ENCODE peak calls at places on chromosomes 3 and 15, in eight cellular contexts. V is mucosa of descending colon, H is HepG2, U is uterus, I is upper lobe of right lung, R is GM06990, X is body of pancreas, Q is colonic mucosa. M is an unnamed sample.

GRCh38 chr3:5016218-5017161 is 37.3 kb downstream of the BHLHE40 start:
- DNase-seq in V (peak; percentile 81), H (peak; percentile 86), U (no peak), I (no peak), R (no peak), X (peak; percentile 59), Q (peak; percentile 86), M (no peak)

GRCh38 chr3:183437060-183437459 is 8.6 kb upstream of the MCF2L2 start:
- DNase-seq in V (no peak), H (no peak), U (no peak), I (no peak), R (no peak), X (no peak), Q (no peak), M (no peak)

GRCh38 chr3:181564222-181564621 is 147.5 kb upstream of the SOX2 start:
- DNase-seq in V (no peak), H (no peak), U (no peak), I (no peak), R (no peak), X (no peak), Q (no peak), M (no peak)

GRCh38 chr15:60871731-60872130 is 357.4 kb downstream of the RORA start:
- DNase-seq in V (no peak), H (no peak), U (no peak), I (no peak), R (no peak), X (no peak), Q (no peak), M (no peak)

GRCh38 chr15:89066280-89066679 is 22.0 kb upstream of the ABHD2 start:
- DNase-seq in V (no peak), H (no peak), U (no peak), I (no peak), R (no peak), X (no peak), Q (no peak), M (no peak)

GRCh38 chr3:56135941-56136340 is 332.3 kb downstream of the ERC2 start:
- DNase-seq in V (no peak), H (no peak), U (no peak), I (no peak), R (no peak), X (no peak), Q (no peak), M (no peak)

GRCh38 chr3:18194431-18194830 is 230.7 kb downstream of the SATB1 start:
- DNase-seq in V (no peak), H (no peak), U (no peak), I (no peak), R (no peak), X (no peak), Q (no peak), M (no peak)

GRCh38 chr3:40516201-40516600 is 8.6 kb upstream of the ZNF621 start:
- DNase-seq in V (no peak), H (no peak), U (no peak), I (no peak), R (no peak), X (no peak), Q (no peak), M (no peak)

GRCh38 chr15:42694398-42694797 is 42.5 kb downstream of the CDAN1 start:
- DNase-seq in V (no peak), H (no peak), U (no peak), I (peak; percentile 32), R (no peak), X (no peak), Q (no peak), M (no peak)

GRCh38 chr3:64150527-64151238 is 74.6 kb downstream of the PRICKLE2 start:
- DNase-seq in V (peak; percentile 83), H (peak; percentile 68), U (peak; percentile 35), I (peak; percentile 81), R (no peak), X (peak; percentile 83), Q (peak; percentile 86), M (peak; percentile 87)

GRCh38 chr3:17686613-17687012 is 55.8 kb downstream of the TBC1D5 start:
- DNase-seq in V (no peak), H (peak; percentile 25), U (no peak), I (no peak), R (no peak), X (no peak), Q (no peak), M (no peak)

GRCh38 chr3:173659972-173660371 is 262.4 kb downstream of the NLGN1 start:
- DNase-seq in V (no peak), H (no peak), U (no peak), I (no peak), R (no peak), X (no peak), Q (no peak), M (no peak)

GRCh38 chr3:182115328-182116045 is 403.8 kb downstream of the SOX2 start:
- DNase-seq in V (no peak), H (no peak), U (no peak), I (no peak), R (no peak), X (no peak), Q (no peak), M (no peak)

GRCh38 chr3:53764376-53764775 is 81.8 kb downstream of the CHDH start:
- DNase-seq in V (no peak), H (no peak), U (no peak), I (peak; percentile 83), R (no peak), X (peak; percentile 83), Q (no peak), M (no peak)

GRCh38 chr3:72990701-72991395 is 5.8 kb upstream of the PPP4R2 start:
- DNase-seq in V (no peak), H (no peak), U (no peak), I (no peak), R (no peak), X (no peak), Q (no peak), M (no peak)

GRCh38 chr3:17638351-17638750 is 104.1 kb downstream of the TBC1D5 start:
- DNase-seq in V (no peak), H (no peak), U (no peak), I (no peak), R (no peak), X (no peak), Q (no peak), M (no peak)

GRCh38 chr15:96619171-96619570 is 288.7 kb downstream of the NR2F2 start:
- DNase-seq in V (no peak), H (no peak), U (no peak), I (no peak), R (no peak), X (no peak), Q (no peak), M (no peak)

GRCh38 chr15:42081463-42081830 is 12.9 kb downstream of the PLA2G4D start:
- DNase-seq in V (no peak), H (no peak), U (no peak), I (peak; percentile 55), R (no peak), X (no peak), Q (no peak), M (no peak)

GRCh38 chr15:65521355-65521754 is 3.9 kb upstream of the DPP8 start:
- DNase-seq in V (no peak), H (no peak), U (no peak), I (no peak), R (no peak), X (no peak), Q (no peak), M (no peak)

GRCh38 chr15:22786868-22787698 is 639 bp downstream of the NIPA1 start:
- DNase-seq in V (peak; percentile 66), H (peak; percentile 10), U (no peak), I (peak; percentile 74), R (peak; percentile 63), X (peak; percentile 44), Q (peak; percentile 33), M (no peak)

GRCh38 chr15:74399100-74399499 is 31.7 kb upstream of the CYP11A1 start:
- DNase-seq in V (no peak), H (no peak), U (no peak), I (no peak), R (no peak), X (no peak), Q (no peak), M (no peak)

GRCh38 chr15:31839388-31839787 is 190.9 kb upstream of the CHRNA7 start:
- DNase-seq in V (no peak), H (no peak), U (no peak), I (no peak), R (no peak), X (no peak), Q (no peak), M (no peak)
- TF ChIP-seq CTCF in V (no peak), H (no peak), U (no peak), I (no peak), R (no peak), X (no peak), Q (no peak), M (no peak)

GRCh38 chr15:29724026-29724425 is 98.2 kb downstream of the TJP1 start:
- DNase-seq in V (no peak), H (no peak), U (no peak), I (no peak), R (no peak), X (no peak), Q (peak; percentile 19), M (no peak)
- H3K36me3 ChIP-seq in V (no peaks in the 10 kb centered on the region), H (peaks cover 66% of the 10 kb centered on the region), U (no peaks in the 10 kb centered on the region), I (peaks cover 96% of the 10 kb centered on the region), R (no peaks in the 10 kb centered on the region), X (peaks cover 17% of the 10 kb centered on the region), Q (peaks cover 11% of the 10 kb centered on the region), M (peaks cover 10% of the 10 kb centered on the region)

GRCh38 chr3:146972726-146973125 is 367.6 kb upstream of the PLSCR5 start:
- DNase-seq in V (no peak), H (no peak), U (no peak), I (no peak), R (no peak), X (no peak), Q (no peak), M (no peak)

GRCh38 chr3:146975032-146975431 is 369.9 kb upstream of the PLSCR5 start:
- DNase-seq in V (no peak), H (no peak), U (no peak), I (no peak), R (no peak), X (no peak), Q (no peak), M (no peak)

GRCh38 chr3:146970236-146970635 is 365.1 kb upstream of the PLSCR5 start:
- DNase-seq in V (no peak), H (no peak), U (no peak), I (no peak), R (no peak), X (no peak), Q (no peak), M (peak; percentile 5)

GRCh38 chr3:146974001-146974400 is 368.9 kb upstream of the PLSCR5 start:
- DNase-seq in V (no peak), H (no peak), U (no peak), I (no peak), R (no peak), X (no peak), Q (no peak), M (no peak)

DNA sequence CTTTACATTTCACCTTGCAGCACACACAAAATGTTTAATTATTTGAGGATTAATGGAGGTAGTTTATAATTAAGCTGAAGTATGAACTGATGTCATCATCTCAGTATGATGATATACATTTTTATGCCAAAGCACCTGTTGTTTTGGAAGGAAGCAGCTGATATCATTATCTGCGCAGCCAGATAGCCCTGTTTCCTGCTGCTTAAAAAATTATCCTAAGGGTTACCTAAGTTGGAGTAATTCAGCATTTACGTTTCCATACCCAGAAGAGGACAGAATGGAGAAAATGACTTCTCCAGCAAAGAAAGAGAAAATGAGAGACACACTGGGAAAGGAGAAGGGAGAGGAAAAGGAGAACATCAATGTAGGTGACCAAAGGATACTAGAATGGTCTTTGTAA is 370.3 kb upstream of the PLSCR5 start:
- DNase-seq in V (no peak), H (no peak), U (no peak), I (no peak), R (no peak), X (no peak), Q (no peak), M (no peak)
- TF ChIP-seq CTCF in V (no peak), H (no peak), U (no peak), I (no peak), R (no peak), X (no peak), Q (no peak), M (no peak)

GRCh38 chr3:129584631-129585030 is 21.8 kb downstream of the PLXND1 start:
- DNase-seq in V (no peak), H (no peak), U (no peak), I (no peak), R (no peak), X (no peak), Q (no peak), M (no peak)
- H3K36me3 ChIP-seq in V (no peaks in the 10 kb centered on the region), H (peaks cover 69% of the 10 kb centered on the region), U (no peaks in the 10 kb centered on the region), I (peaks cover 89% of the 10 kb centered on the region), R (no peaks in the 10 kb centered on the region), X (no peaks in the 10 kb centered on the region), Q (no peaks in the 10 kb centered on the region), M (peaks cover 34% of the 10 kb centered on the region)

M was measured in BJ.